ENCODE peak calls at places on chromosomes 5 and 9, in four cellular contexts. X is NCI-H187, V is HCEC 1CT, N is small intestine. Q is an unnamed sample.

GRCh38 chr9:98034593-98035546 is 21.7 kb upstream of the NANS start:
- DNase-seq in X (no peak), V (no peak), N (peak; percentile 87), Q (peak; percentile 90)

GRCh38 chr5:173452098-173452497 is 123.9 kb upstream of the STC2 start:
- DNase-seq in X (no peak), V (peak; percentile 67), N (no peak), Q (no peak)

GRCh38 chr5:151491059-151491458 is 43.7 kb downstream of the SLC36A1 start:
- DNase-seq in X (no peak), V (no peak), N (no peak), Q (no peak)

GRCh38 chr5:127256886-127257597 is 33.6 kb upstream of the MEGF10 start:
- DNase-seq in X (no peak), V (no peak), N (peak; percentile 51), Q (no peak)

GRCh38 chr5:93636850-93637249 is 53.8 kb downstream of the NR2F1 start:
- DNase-seq in X (no peak), V (no peak), N (no peak), Q (no peak)

GRCh38 chr9:21761309-21761901 is 41.0 kb upstream of the MTAP start:
- DNase-seq in X (no peak), V (no peak), N (no peak), Q (no peak)

GRCh38 chr5:141398608-141399007 is 861 bp downstream of the PCDHGB5 start:
- DNase-seq in X (no peak), V (no peak), N (no peak), Q (no peak)

GRCh38 chr5:6480133-6481051 is 31.7 kb downstream of the UBE2QL1 start:
- DNase-seq in X (no peak), V (no peak), N (no peak), Q (no peak)

GRCh38 chr5:97545446-97545845 is 362.4 kb upstream of the RIOK2 start:
- DNase-seq in X (no peak), V (no peak), N (no peak), Q (no peak)

GRCh38 chr5:5900350-5900749 is 477.9 kb downstream of the ICE1 start:
- DNase-seq in X (no peak), V (no peak), N (no peak), Q (no peak)

GRCh38 chr5:124746916-124747769 is 704 bp upstream of the ZNF608 start:
- DNase-seq in X (peak; percentile 81), V (peak; percentile 87), N (peak; percentile 85), Q (peak; percentile 93)